ENCODE peak calls at places on chromosomes 4 and X, in ten cellular contexts. One of them, this sample, is unnamed.

GRCh38 chr4:2077537-2078460 is 18.7 kb downstream of the NAT8L start:
- DNase-seq in fibroblast of mammary gland: no peak
- DNase-seq in AG09309: no peak
- DNase-seq in astrocyte of the spinal cord: no peak
- DNase-seq in PC-3: no peak
- DNase-seq in A549: no peak
- DNase-seq in CD8-positive, alpha-beta T cell: no peak
- DNase-seq in hepatocyte: no peak
- DNase-seq in PC-9: no peak
- DNase-seq in brain microvascular endothelial cell: no peak
- DNase-seq in this sample: no peak

GRCh38 chr4:37981844-37982720 is 21.9 kb downstream of the PTTG2 start:
- DNase-seq in PC-3: peak
- DNase-seq in fibroblast of mammary gland: no peak
- DNase-seq in AG09309: peak
- DNase-seq in hepatocyte: no peak
- DNase-seq in brain microvascular endothelial cell: peak
- DNase-seq in astrocyte of the spinal cord: peak
- DNase-seq in PC-9: no peak
- DNase-seq in A549: no peak
- DNase-seq in CD8-positive, alpha-beta T cell: no peak
- DNase-seq in this sample: peak

GRCh38 chr4:165493359-165493758 is 114.6 kb downstream of the CPE start:
- DNase-seq in brain microvascular endothelial cell: peak
- DNase-seq in AG09309: peak
- DNase-seq in hepatocyte: peak
- DNase-seq in PC-9: peak
- DNase-seq in PC-3: peak
- DNase-seq in A549: peak
- DNase-seq in CD8-positive, alpha-beta T cell: peak
- DNase-seq in astrocyte of the spinal cord: peak
- DNase-seq in fibroblast of mammary gland: peak
- DNase-seq in this sample: peak

GRCh38 chr4:7985072-7985471 is 45.4 kb upstream of the AFAP1 start:
- DNase-seq in PC-3: no peak
- DNase-seq in hepatocyte: no peak
- DNase-seq in A549: no peak
- DNase-seq in CD8-positive, alpha-beta T cell: no peak
- DNase-seq in AG09309: no peak
- DNase-seq in fibroblast of mammary gland: no peak
- DNase-seq in astrocyte of the spinal cord: no peak
- DNase-seq in PC-9: no peak
- DNase-seq in brain microvascular endothelial cell: no peak
- DNase-seq in this sample: no peak

GRCh38 chr4:96390404-96390803 is 550.5 kb downstream of the PDHA2 start:
- DNase-seq in brain microvascular endothelial cell: no peak
- DNase-seq in hepatocyte: no peak
- DNase-seq in astrocyte of the spinal cord: no peak
- DNase-seq in A549: no peak
- DNase-seq in PC-3: no peak
- DNase-seq in AG09309: no peak
- DNase-seq in PC-9: peak
- DNase-seq in CD8-positive, alpha-beta T cell: no peak
- DNase-seq in fibroblast of mammary gland: no peak
- DNase-seq in this sample: no peak

GRCh38 chr4:38313175-38313574 is 350.8 kb upstream of the KLF3 start:
- DNase-seq in hepatocyte: no peak
- DNase-seq in AG09309: no peak
- DNase-seq in PC-3: no peak
- DNase-seq in A549: no peak
- DNase-seq in CD8-positive, alpha-beta T cell: no peak
- DNase-seq in fibroblast of mammary gland: no peak
- DNase-seq in PC-9: peak
- DNase-seq in astrocyte of the spinal cord: no peak
- DNase-seq in brain microvascular endothelial cell: no peak
- DNase-seq in this sample: no peak

GRCh38 chr4:6494431-6495295 is 22.2 kb upstream of the PPP2R2C start:
- DNase-seq in PC-9: no peak
- DNase-seq in hepatocyte: no peak
- DNase-seq in astrocyte of the spinal cord: no peak
- DNase-seq in PC-3: no peak
- DNase-seq in fibroblast of mammary gland: no peak
- DNase-seq in brain microvascular endothelial cell: no peak
- DNase-seq in A549: no peak
- DNase-seq in AG09309: no peak
- DNase-seq in CD8-positive, alpha-beta T cell: no peak
- DNase-seq in this sample: no peak

GRCh38 chr4:15007201-15007600 is 4.9 kb downstream of the CPEB2 start:
- DNase-seq in brain microvascular endothelial cell: no peak
- DNase-seq in PC-3: no peak
- DNase-seq in fibroblast of mammary gland: no peak
- DNase-seq in PC-9: no peak
- DNase-seq in astrocyte of the spinal cord: no peak
- DNase-seq in hepatocyte: no peak
- DNase-seq in A549: no peak
- DNase-seq in CD8-positive, alpha-beta T cell: no peak
- DNase-seq in AG09309: no peak
- DNase-seq in this sample: no peak

GRCh38 chr4:6549890-6550620 is 24.9 kb upstream of the MAN2B2 start:
- DNase-seq in A549: no peak
- DNase-seq in AG09309: no peak
- DNase-seq in astrocyte of the spinal cord: no peak
- DNase-seq in CD8-positive, alpha-beta T cell: no peak
- DNase-seq in fibroblast of mammary gland: no peak
- DNase-seq in brain microvascular endothelial cell: no peak
- DNase-seq in PC-9: no peak
- DNase-seq in PC-3: no peak
- DNase-seq in hepatocyte: no peak
- DNase-seq in this sample: no peak

GRCh38 chrX:149371984-149372383 is 133.1 kb downstream of the IDS start:
- DNase-seq in A549: no peak
- DNase-seq in astrocyte of the spinal cord: no peak
- DNase-seq in brain microvascular endothelial cell: no peak
- DNase-seq in PC-9: no peak
- DNase-seq in fibroblast of mammary gland: no peak
- DNase-seq in AG09309: no peak
- DNase-seq in PC-3: no peak
- DNase-seq in hepatocyte: no peak
- DNase-seq in CD8-positive, alpha-beta T cell: no peak
- DNase-seq in this sample: no peak

GRCh38 chrX:110407910-110408545 is 49.4 kb downstream of the RTL9 start:
- DNase-seq in PC-3: peak
- DNase-seq in A549: peak
- DNase-seq in fibroblast of mammary gland: peak
- DNase-seq in brain microvascular endothelial cell: peak
- DNase-seq in CD8-positive, alpha-beta T cell: no peak
- DNase-seq in PC-9: peak
- DNase-seq in astrocyte of the spinal cord: peak
- DNase-seq in hepatocyte: peak
- DNase-seq in AG09309: no peak
- DNase-seq in this sample: peak

GRCh38 chr4:138111462-138112000 is 130.6 kb downstream of the SLC7A11 start:
- DNase-seq in astrocyte of the spinal cord: peak
- DNase-seq in brain microvascular endothelial cell: peak
- DNase-seq in fibroblast of mammary gland: no peak
- DNase-seq in PC-3: peak
- DNase-seq in A549: no peak
- DNase-seq in hepatocyte: no peak
- DNase-seq in CD8-positive, alpha-beta T cell: no peak
- DNase-seq in PC-9: peak
- DNase-seq in AG09309: no peak
- DNase-seq in this sample: peak

GRCh38 chrX:123993326-123993725 is 31.8 kb downstream of the STAG2 start:
- DNase-seq in PC-9: no peak
- DNase-seq in fibroblast of mammary gland: peak
- DNase-seq in CD8-positive, alpha-beta T cell: no peak
- DNase-seq in AG09309: peak
- DNase-seq in PC-3: peak
- DNase-seq in A549: no peak
- DNase-seq in brain microvascular endothelial cell: peak
- DNase-seq in astrocyte of the spinal cord: peak
- DNase-seq in hepatocyte: no peak
- DNase-seq in this sample: peak

GRCh38 chr4:3213661-3214250 is 35.2 kb upstream of the MSANTD1 start:
- DNase-seq in A549: no peak
- DNase-seq in fibroblast of mammary gland: no peak
- DNase-seq in PC-9: no peak
- DNase-seq in AG09309: no peak
- DNase-seq in hepatocyte: no peak
- DNase-seq in brain microvascular endothelial cell: no peak
- DNase-seq in PC-3: no peak
- DNase-seq in CD8-positive, alpha-beta T cell: no peak
- DNase-seq in astrocyte of the spinal cord: no peak
- DNase-seq in this sample: no peak

GRCh38 chrX:31153475-31154047 is 81.7 kb upstream of the FTHL17 start:
- DNase-seq in fibroblast of mammary gland: no peak
- DNase-seq in brain microvascular endothelial cell: no peak
- DNase-seq in PC-3: no peak
- DNase-seq in CD8-positive, alpha-beta T cell: no peak
- DNase-seq in A549: no peak
- DNase-seq in AG09309: no peak
- DNase-seq in astrocyte of the spinal cord: no peak
- DNase-seq in PC-9: no peak
- DNase-seq in hepatocyte: no peak
- DNase-seq in this sample: no peak

GRCh38 chr4:87103691-87104187 is 116.7 kb downstream of the KLHL8 start:
- DNase-seq in hepatocyte: no peak
- DNase-seq in fibroblast of mammary gland: peak
- DNase-seq in AG09309: peak
- DNase-seq in brain microvascular endothelial cell: peak
- DNase-seq in astrocyte of the spinal cord: peak
- DNase-seq in A549: no peak
- DNase-seq in PC-9: no peak
- DNase-seq in CD8-positive, alpha-beta T cell: no peak
- DNase-seq in PC-3: peak
- DNase-seq in this sample: peak

GRCh38 chr4:106032851-106033286 is 137.6 kb downstream of the NPNT start:
- DNase-seq in CD8-positive, alpha-beta T cell: no peak
- DNase-seq in A549: no peak
- DNase-seq in hepatocyte: no peak
- DNase-seq in fibroblast of mammary gland: peak
- DNase-seq in brain microvascular endothelial cell: peak
- DNase-seq in astrocyte of the spinal cord: peak
- DNase-seq in PC-3: no peak
- DNase-seq in PC-9: no peak
- DNase-seq in AG09309: no peak
- DNase-seq in this sample: peak

GRCh38 chr4:98609946-98610345 is 48.5 kb downstream of the TSPAN5 start:
- DNase-seq in astrocyte of the spinal cord: no peak
- DNase-seq in fibroblast of mammary gland: no peak
- DNase-seq in hepatocyte: no peak
- DNase-seq in brain microvascular endothelial cell: no peak
- DNase-seq in PC-9: no peak
- DNase-seq in CD8-positive, alpha-beta T cell: no peak
- DNase-seq in AG09309: no peak
- DNase-seq in A549: no peak
- DNase-seq in PC-3: no peak
- DNase-seq in this sample: no peak

GRCh38 chrX:86148024-86148511 is at the start of gene DACH2:
- DNase-seq in AG09309: no peak
- DNase-seq in fibroblast of mammary gland: peak
- DNase-seq in CD8-positive, alpha-beta T cell: no peak
- DNase-seq in A549: peak
- DNase-seq in PC-9: no peak
- DNase-seq in astrocyte of the spinal cord: peak
- DNase-seq in PC-3: peak
- DNase-seq in brain microvascular endothelial cell: peak
- DNase-seq in hepatocyte: peak
- DNase-seq in this sample: peak
- H3K4me3 ChIP-seq in AG09309: peak
- H3K4me3 ChIP-seq in fibroblast of mammary gland: peak
- H3K4me3 ChIP-seq in CD8-positive, alpha-beta T cell: peak
- H3K4me3 ChIP-seq in A549: peak
- H3K4me3 ChIP-seq in PC-9: no peak
- H3K4me3 ChIP-seq in astrocyte of the spinal cord: peak
- H3K4me3 ChIP-seq in PC-3: peak
- H3K4me3 ChIP-seq in brain microvascular endothelial cell: peak
- H3K4me3 ChIP-seq in hepatocyte: peak
- H3K4me3 ChIP-seq in this sample: peak

GRCh38 chrX:130108647-130109428 is 1.5 kb downstream of the ELF4 start:
- DNase-seq in hepatocyte: peak
- DNase-seq in astrocyte of the spinal cord: peak
- DNase-seq in PC-9: peak
- DNase-seq in AG09309: no peak
- DNase-seq in A549: peak
- DNase-seq in PC-3: peak
- DNase-seq in CD8-positive, alpha-beta T cell: no peak
- DNase-seq in brain microvascular endothelial cell: no peak
- DNase-seq in fibroblast of mammary gland: no peak
- DNase-seq in this sample: no peak
- TF ChIP-seq CTCF in hepatocyte: no peak
- TF ChIP-seq CTCF in astrocyte of the spinal cord: no peak
- TF ChIP-seq CTCF in PC-9: no peak
- TF ChIP-seq CTCF in AG09309: no peak
- TF ChIP-seq CTCF in A549: peak
- TF ChIP-seq CTCF in PC-3: peak
- TF ChIP-seq CTCF in CD8-positive, alpha-beta T cell: no peak
- TF ChIP-seq CTCF in brain microvascular endothelial cell: peak
- TF ChIP-seq CTCF in fibroblast of mammary gland: no peak
- TF ChIP-seq CTCF in this sample: no peak

DNA sequence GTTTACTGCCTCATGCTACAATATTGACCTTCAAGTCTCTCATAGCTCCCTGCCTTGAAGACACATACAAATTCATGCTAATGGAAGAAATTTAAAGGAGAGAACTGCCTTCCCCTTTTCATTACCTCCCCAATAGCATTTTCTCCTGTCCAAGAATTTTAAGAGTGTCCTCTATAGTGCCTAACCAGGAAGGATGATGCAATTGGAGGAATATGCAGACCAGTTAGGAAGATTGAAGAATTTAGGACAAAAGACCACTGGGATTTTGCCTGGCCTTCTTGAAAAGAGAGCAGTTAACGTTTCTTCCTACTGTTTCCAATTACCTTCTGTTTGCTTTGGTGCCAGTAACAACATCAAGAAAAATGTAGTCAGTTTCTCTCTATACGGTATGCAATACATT is 443.9 kb downstream of the INPP4B start:
- DNase-seq in astrocyte of the spinal cord: peak
- DNase-seq in brain microvascular endothelial cell: no peak
- DNase-seq in CD8-positive, alpha-beta T cell: no peak
- DNase-seq in hepatocyte: no peak
- DNase-seq in fibroblast of mammary gland: peak
- DNase-seq in PC-3: no peak
- DNase-seq in PC-9: no peak
- DNase-seq in A549: no peak
- DNase-seq in AG09309: no peak
- DNase-seq in this sample: no peak
- H3K4me3 ChIP-seq in astrocyte of the spinal cord: no peak
- H3K4me3 ChIP-seq in brain microvascular endothelial cell: no peak
- H3K4me3 ChIP-seq in CD8-positive, alpha-beta T cell: peak
- H3K4me3 ChIP-seq in hepatocyte: no peak
- H3K4me3 ChIP-seq in fibroblast of mammary gland: no peak
- H3K4me3 ChIP-seq in PC-3: no peak
- H3K4me3 ChIP-seq in PC-9: no peak
- H3K4me3 ChIP-seq in A549: no peak
- H3K4me3 ChIP-seq in AG09309: peak
- H3K4me3 ChIP-seq in this sample: no peak

DNA sequence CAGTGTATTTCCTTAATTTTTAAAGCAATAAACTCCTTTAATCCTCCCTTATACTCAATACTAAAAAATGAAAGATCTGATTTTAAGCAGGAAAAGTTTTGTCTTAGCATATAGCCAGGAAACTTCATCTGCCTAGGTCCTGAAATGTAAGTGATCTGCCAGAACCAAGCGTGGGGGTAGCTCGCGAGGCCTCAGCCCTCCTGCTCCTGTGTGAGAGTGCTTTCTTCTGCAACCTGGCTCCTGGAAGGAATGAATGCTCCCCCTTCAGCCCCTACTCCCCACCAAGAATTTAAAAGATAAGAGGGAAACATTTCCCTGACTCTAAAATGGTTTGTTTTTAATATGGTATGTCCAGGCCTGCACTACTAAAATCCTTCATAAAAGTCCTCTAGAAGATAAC is 160.0 kb downstream of the CBR4 start:
- DNase-seq in brain microvascular endothelial cell: no peak
- DNase-seq in fibroblast of mammary gland: no peak
- DNase-seq in hepatocyte: no peak
- DNase-seq in PC-9: no peak
- DNase-seq in astrocyte of the spinal cord: no peak
- DNase-seq in AG09309: no peak
- DNase-seq in PC-3: no peak
- DNase-seq in CD8-positive, alpha-beta T cell: no peak
- DNase-seq in A549: no peak
- DNase-seq in this sample: peak
- TF ChIP-seq CTCF in brain microvascular endothelial cell: no peak
- TF ChIP-seq CTCF in fibroblast of mammary gland: no peak
- TF ChIP-seq CTCF in hepatocyte: no peak
- TF ChIP-seq CTCF in PC-9: no peak
- TF ChIP-seq CTCF in astrocyte of the spinal cord: no peak
- TF ChIP-seq CTCF in AG09309: no peak
- TF ChIP-seq CTCF in PC-3: no peak
- TF ChIP-seq CTCF in CD8-positive, alpha-beta T cell: no peak
- TF ChIP-seq CTCF in A549: no peak
- TF ChIP-seq CTCF in this sample: no peak